ENCODE peak calls at places on chromosomes 11 and 22, in ten cellular contexts. M, R, T, B, N, W, D, H, A and S are unnamed samples.

GRCh38 chr11:100328626-100329340 is 358.3 kb upstream of the ARHGAP42 start:
- DNase-seq in M (peak), R (no peak), T (no peak), B (no peak), N (peak), W (no peak), D (no peak), H (no peak), A (no peak), S (no peak)

GRCh38 chr11:106231591-106231990 is 154.1 kb downstream of the AASDHPPT start:
- DNase-seq in M (peak), R (no peak), T (peak), B (no peak), N (peak), W (no peak), D (no peak), H (peak), A (no peak), S (no peak)

GRCh38 chr11:78666675-78667129 is 92.0 kb upstream of the NARS2 start:
- DNase-seq in M (peak), R (no peak), T (no peak), B (no peak), N (peak), W (no peak), D (no peak), H (no peak), A (no peak), S (no peak)

GRCh38 chr22:38732251-38732815 is 23.5 kb downstream of the SUN2 start:
- DNase-seq in M (no peak), R (no peak), T (no peak), B (no peak), N (no peak), W (peak), D (no peak), H (no peak), A (no peak), S (peak)

GRCh38 chr11:87398913-87399312 is 361.2 kb downstream of the TMEM135 start:
- DNase-seq in M (no peak), R (no peak), T (no peak), B (no peak), N (no peak), W (no peak), D (no peak), H (no peak), A (no peak), S (no peak)

GRCh38 chr11:126391970-126392637 is 36.6 kb downstream of the ST3GAL4 start:
- DNase-seq in M (no peak), R (no peak), T (no peak), B (no peak), N (no peak), W (peak), D (no peak), H (peak), A (no peak), S (peak)

GRCh38 chr11:38089728-38090127 is 1491.7 kb upstream of the RAG2 start:
- DNase-seq in M (no peak), R (no peak), T (no peak), B (no peak), N (no peak), W (no peak), D (no peak), H (peak), A (peak), S (no peak)

GRCh38 chr11:78259777-78260470 is 71.2 kb downstream of the USP35 start:
- DNase-seq in M (no peak), R (no peak), T (no peak), B (no peak), N (no peak), W (no peak), D (no peak), H (peak), A (no peak), S (no peak)

GRCh38 chr11:95917188-95918036 is 6.5 kb downstream of the MTMR2 start:
- DNase-seq in M (peak), R (no peak), T (no peak), B (no peak), N (peak), W (no peak), D (no peak), H (no peak), A (no peak), S (no peak)

GRCh38 chr11:117289795-117290194 is 1.4 kb upstream of the BACE1-AS start:
- DNase-seq in M (no peak), R (no peak), T (no peak), B (no peak), N (no peak), W (no peak), D (no peak), H (no peak), A (no peak), S (no peak)

GRCh38 chr11:68837583-68838571 is 3.8 kb downstream of the CPT1A start:
- DNase-seq in M (no peak), R (no peak), T (no peak), B (no peak), N (no peak), W (no peak), D (no peak), H (no peak), A (no peak), S (no peak)

GRCh38 chr11:35814026-35814425 is 129.8 kb upstream of the LDLRAD3 start:
- DNase-seq in M (no peak), R (no peak), T (no peak), B (no peak), N (no peak), W (no peak), D (no peak), H (no peak), A (no peak), S (no peak)

GRCh38 chr11:101126551-101127347 is 2.9 kb downstream of the PGR start:
- DNase-seq in M (no peak), R (no peak), T (no peak), B (peak), N (peak), W (peak), D (no peak), H (peak), A (no peak), S (no peak)

GRCh38 chr22:50282361-50283144 is 12.4 kb upstream of the MAPK11 start:
- DNase-seq in M (peak), R (no peak), T (peak), B (no peak), N (peak), W (peak), D (peak), H (peak), A (peak), S (no peak)

GRCh38 chr22:50271519-50271970 is 1.4 kb upstream of the MAPK11 start:
- DNase-seq in M (peak), R (no peak), T (peak), B (no peak), N (peak), W (peak), D (no peak), H (peak), A (peak), S (no peak)

GRCh38 chr11:72696866-72697428 is 22.7 kb upstream of the PDE2A start:
- DNase-seq in M (no peak), R (no peak), T (no peak), B (no peak), N (peak), W (peak), D (no peak), H (no peak), A (no peak), S (no peak)

GRCh38 chr22:23161574-23161973 is 16.3 kb downstream of the RAB36 start:
- DNase-seq in M (no peak), R (no peak), T (no peak), B (no peak), N (no peak), W (peak), D (no peak), H (no peak), A (no peak), S (no peak)